ENCODE peak calls at places on chromosome 10, in six cellular contexts. K is body of pancreas, H is B cell, N is HS-5, S is dermis microvascular lymphatic vessel endothelial cell, E is osteocyte. R is an unnamed sample.

GRCh38 chr10:3354171-3354570 is 181.6 kb upstream of the PITRM1 start:
- DNase-seq in E (no peak), H (no peak), K (no peak), N (no peak), S (no peak), R (no peak)

GRCh38 chr10:8369666-8370065 is 315.2 kb downstream of the GATA3 start:
- DNase-seq in E (no peak), K (no peak), N (no peak), S (peak; percentile 34), H (no peak), R (peak; percentile 15)

GRCh38 chr10:107727762-107728317 is 563.3 kb upstream of the SORCS1 start:
- DNase-seq in K (no peak), S (peak; percentile 76), N (peak; percentile 38), E (no peak), H (no peak), R (no peak)

GRCh38 chr10:52621635-52622079 is 150.9 kb downstream of the MBL2 start:
- DNase-seq in N (peak; percentile 22), K (no peak), H (no peak), E (no peak), S (peak; percentile 36), R (no peak)

GRCh38 chr10:97718659-97719142 is 5.2 kb downstream of the MARVELD1 start:
- DNase-seq in E (no peak), K (peak; percentile 70), N (no peak), H (no peak), S (no peak), R (no peak)

GRCh38 chr10:132234860-132235259 is 48.1 kb downstream of the DPYSL4 start:
- DNase-seq in N (no peak), H (no peak), S (no peak), K (no peak), E (no peak), R (no peak)

GRCh38 chr10:112375721-112376577 is 2.0 kb downstream of the ACSL5 start:
- DNase-seq in N (no peak), S (peak; percentile 59), H (peak; percentile 73), K (peak; percentile 60), E (no peak), R (peak; percentile 86)

GRCh38 chr10:127845756-127846155 is 47.0 kb downstream of the CLRN3 start:
- DNase-seq in E (no peak), H (no peak), K (no peak), N (no peak), S (no peak), R (no peak)

GRCh38 chr10:5927306-5927705 is 37.3 kb downstream of the FBH1 start:
- DNase-seq in S (no peak), H (no peak), N (no peak), K (no peak), E (no peak), R (no peak)

GRCh38 chr10:127991543-127992255 is 84.8 kb downstream of the PTPRE start:
- DNase-seq in H (no peak), K (no peak), E (no peak), N (no peak), S (no peak), R (no peak)

GRCh38 chr10:122344741-122345258 is 29.7 kb upstream of the PLEKHA1 start:
- DNase-seq in K (no peak), N (no peak), E (no peak), H (no peak), S (peak; percentile 19), R (no peak)

GRCh38 chr10:100873081-100873824 is 39.5 kb upstream of the SLF2 start:
- DNase-seq in H (no peak), E (no peak), N (no peak), K (no peak), S (no peak), R (no peak)

GRCh38 chr10:84343831-84344230 is 15.4 kb downstream of the CCSER2 start:
- DNase-seq in E (no peak), K (no peak), N (no peak), S (no peak), H (no peak), R (no peak)

R was measured in GM20000.